ENCODE peak calls at places on chromosome 16, in four cellular contexts. One of them, this sample, is unnamed.

GRCh38 chr16:50859628-50860360 is 117.9 kb downstream of the CYLD start:
- DNase-seq in CD8-positive, alpha-beta T cell: no peak
- DNase-seq in right lobe of liver: no peak
- DNase-seq in A549: no peak
- DNase-seq in this sample: no peak

GRCh38 chr16:15885560-15886001 is 2.8 kb downstream of the CEP20 start:
- DNase-seq in CD8-positive, alpha-beta T cell: no peak
- DNase-seq in right lobe of liver: no peak
- DNase-seq in A549: no peak
- DNase-seq in this sample: no peak

GRCh38 chr16:69501956-69502457 is 63.8 kb upstream of the NFAT5 start:
- DNase-seq in CD8-positive, alpha-beta T cell: no peak
- DNase-seq in right lobe of liver: no peak
- DNase-seq in A549: no peak
- DNase-seq in this sample: no peak

GRCh38 chr16:27972500-27972899 is 91.0 kb downstream of the GSG1L start:
- DNase-seq in CD8-positive, alpha-beta T cell: peak
- DNase-seq in A549: peak
- DNase-seq in right lobe of liver: peak
- DNase-seq in this sample: no peak

GRCh38 chr16:70550082-70550481 is 26.5 kb downstream of the SF3B3 start:
- DNase-seq in A549: no peak
- DNase-seq in CD8-positive, alpha-beta T cell: no peak
- DNase-seq in right lobe of liver: no peak
- DNase-seq in this sample: no peak

GRCh38 chr16:55760665-55761035 is 72.2 kb downstream of the CES1 start:
- DNase-seq in CD8-positive, alpha-beta T cell: no peak
- DNase-seq in A549: no peak
- DNase-seq in right lobe of liver: no peak
- DNase-seq in this sample: no peak

GRCh38 chr16:69838417-69838990 is 76.4 kb downstream of the WWP2 start:
- DNase-seq in CD8-positive, alpha-beta T cell: no peak
- DNase-seq in A549: no peak
- DNase-seq in right lobe of liver: no peak
- DNase-seq in this sample: no peak

GRCh38 chr16:71540-72341 is 690 bp downstream of the RHBDF1 start:
- DNase-seq in CD8-positive, alpha-beta T cell: no peak
- DNase-seq in right lobe of liver: no peak
- DNase-seq in A549: peak
- DNase-seq in this sample: no peak

GRCh38 chr16:53864819-53865491 is 161.0 kb downstream of the FTO start:
- DNase-seq in right lobe of liver: no peak
- DNase-seq in CD8-positive, alpha-beta T cell: no peak
- DNase-seq in A549: peak
- DNase-seq in this sample: no peak

GRCh38 chr16:278863-279366 is 1.5 kb upstream of the ARHGDIG start:
- DNase-seq in CD8-positive, alpha-beta T cell: no peak
- DNase-seq in A549: no peak
- DNase-seq in right lobe of liver: no peak
- DNase-seq in this sample: no peak

GRCh38 chr16:75491876-75492275 is 3.4 kb downstream of the CHST6 start:
- DNase-seq in right lobe of liver: no peak
- DNase-seq in A549: peak
- DNase-seq in CD8-positive, alpha-beta T cell: no peak
- DNase-seq in this sample: no peak
- TF ChIP-seq CTCF in right lobe of liver: no peak
- TF ChIP-seq CTCF in A549: no peak
- TF ChIP-seq CTCF in CD8-positive, alpha-beta T cell: no peak
- TF ChIP-seq CTCF in this sample: peak

DNA sequence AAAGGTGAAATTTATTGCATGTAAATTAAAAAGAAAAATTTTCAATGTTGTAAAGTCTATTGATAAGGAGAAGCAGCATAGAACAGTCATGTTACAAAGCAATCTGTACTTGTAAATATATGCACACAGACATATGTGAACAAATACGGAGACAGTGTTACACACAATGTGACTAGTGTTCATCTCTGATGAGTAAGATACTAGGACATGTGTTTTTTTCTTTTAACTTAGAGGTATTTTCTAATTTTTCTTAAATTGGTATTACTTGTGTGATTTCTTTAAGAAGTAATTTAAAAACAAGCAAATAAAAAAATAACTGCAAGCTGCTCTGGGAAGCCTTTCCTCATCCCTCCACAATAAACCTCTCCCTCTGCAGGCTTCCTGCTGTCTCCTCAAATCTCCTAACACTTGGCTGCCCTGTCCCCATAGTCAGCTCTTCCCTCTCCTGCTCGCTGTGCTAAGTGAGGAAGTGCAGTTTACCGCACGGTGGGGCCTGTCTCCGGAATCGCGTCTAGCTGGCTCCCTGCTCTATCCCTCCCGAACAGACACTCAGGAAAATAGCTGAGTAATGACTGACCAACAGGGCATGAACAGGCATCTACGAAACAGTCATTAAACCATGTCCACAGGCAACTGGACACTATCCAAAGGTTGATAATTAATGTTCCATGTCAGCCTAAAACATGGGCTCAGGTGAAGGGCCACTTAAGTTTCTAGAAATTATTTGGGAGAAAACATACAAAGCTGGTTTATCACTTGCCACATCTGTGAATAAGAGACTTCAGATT is 35.9 kb downstream of the CMTM4 start:
- DNase-seq in A549: peak
- DNase-seq in right lobe of liver: peak
- DNase-seq in CD8-positive, alpha-beta T cell: no peak
- DNase-seq in this sample: no peak
- TF ChIP-seq CTCF in A549: no peak
- TF ChIP-seq CTCF in right lobe of liver: no peak
- TF ChIP-seq CTCF in CD8-positive, alpha-beta T cell: no peak
- TF ChIP-seq CTCF in this sample: peak

GRCh38 chr16:85728879-85729278 is 22.0 kb downstream of the C16orf74 start:
- DNase-seq in A549: no peak
- DNase-seq in right lobe of liver: no peak
- DNase-seq in CD8-positive, alpha-beta T cell: no peak
- DNase-seq in this sample: no peak
- TF ChIP-seq CTCF in A549: no peak
- TF ChIP-seq CTCF in right lobe of liver: no peak
- TF ChIP-seq CTCF in CD8-positive, alpha-beta T cell: no peak
- TF ChIP-seq CTCF in this sample: peak

DNA sequence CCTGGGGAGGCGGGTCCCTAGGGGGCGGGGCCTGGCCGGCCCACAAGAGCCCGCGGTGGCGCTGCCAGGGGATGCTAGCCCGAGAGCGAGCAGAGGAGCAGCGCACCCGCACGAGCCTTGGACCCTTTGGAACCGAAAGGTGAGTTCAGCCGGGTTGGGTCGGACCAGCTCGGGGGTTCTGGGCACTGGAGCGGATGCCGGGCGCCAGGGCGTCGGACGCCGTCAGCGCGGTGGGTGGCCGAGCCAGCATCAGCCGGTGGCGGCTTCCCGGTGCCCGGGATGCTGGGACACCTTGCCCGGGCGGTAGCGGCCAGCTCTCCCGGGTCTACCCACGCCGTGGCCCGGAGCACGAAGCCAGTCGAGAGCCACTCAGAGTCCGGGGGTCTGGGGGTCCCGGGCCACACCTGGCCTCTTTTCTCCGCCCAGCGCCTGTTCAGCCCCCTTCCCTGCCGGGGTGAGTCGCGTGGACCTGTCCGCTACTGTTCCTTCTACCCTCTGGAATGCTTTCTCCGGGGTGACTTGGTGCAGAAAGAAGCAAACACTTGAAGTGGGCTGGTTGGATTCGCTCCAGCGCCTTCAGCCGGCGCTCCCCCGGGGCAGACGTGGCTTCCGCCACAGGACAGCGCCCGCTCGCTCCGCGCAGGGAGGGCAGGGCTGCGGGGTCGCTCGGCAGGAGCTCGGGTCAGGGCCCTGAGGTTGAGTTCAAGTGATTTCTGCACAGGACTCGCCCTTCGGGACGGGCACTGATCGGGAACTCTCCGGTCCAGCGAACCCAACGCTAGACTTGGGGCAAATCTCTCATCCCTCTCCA is at the start of gene SCNN1G:
- DNase-seq in A549: peak
- DNase-seq in CD8-positive, alpha-beta T cell: peak
- DNase-seq in right lobe of liver: no peak
- DNase-seq in this sample: no peak
- TF ChIP-seq CTCF in A549: peak
- TF ChIP-seq CTCF in CD8-positive, alpha-beta T cell: peak
- TF ChIP-seq CTCF in right lobe of liver: no peak
- TF ChIP-seq CTCF in this sample: peak

DNA sequence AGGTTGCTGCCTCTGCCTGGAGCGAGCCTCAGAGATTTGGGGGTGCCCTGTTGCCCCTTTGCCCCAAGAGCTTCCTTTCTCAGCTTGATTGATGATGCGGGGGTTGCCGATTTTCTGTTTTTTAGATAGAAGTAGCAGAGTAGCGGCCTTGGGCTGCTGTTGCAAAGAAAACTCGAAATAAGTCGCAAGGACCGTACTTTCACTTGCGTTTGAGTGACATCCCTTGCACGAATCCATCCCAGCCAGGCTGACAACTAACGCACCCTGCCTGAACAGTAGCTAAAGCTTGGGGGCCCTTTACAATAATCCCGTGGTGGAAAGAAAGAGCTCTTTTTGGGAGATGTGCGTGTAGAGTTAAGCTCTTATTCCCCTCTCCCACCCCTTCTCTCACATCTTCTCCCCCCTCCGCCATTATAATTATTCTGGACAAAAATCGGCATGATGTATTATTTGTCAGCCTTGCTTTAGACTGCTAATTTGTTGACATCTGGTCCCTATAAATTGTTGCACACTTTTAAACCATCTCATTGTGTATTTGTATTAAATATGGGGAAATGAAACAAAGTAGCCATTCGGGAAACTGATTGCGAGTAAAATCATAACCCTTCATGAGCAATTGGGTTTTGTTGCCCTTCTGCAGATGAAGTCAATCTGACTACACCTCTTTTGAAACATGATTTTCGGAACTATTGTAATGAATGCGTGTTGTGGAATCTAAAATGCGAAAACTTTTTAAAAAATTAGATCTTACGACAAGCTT is 898 bp downstream of the USP10 start:
- DNase-seq in A549: peak
- DNase-seq in CD8-positive, alpha-beta T cell: peak
- DNase-seq in right lobe of liver: peak
- DNase-seq in this sample: no peak
- TF ChIP-seq CTCF in A549: no peak
- TF ChIP-seq CTCF in CD8-positive, alpha-beta T cell: no peak
- TF ChIP-seq CTCF in right lobe of liver: no peak
- TF ChIP-seq CTCF in this sample: no peak

DNA sequence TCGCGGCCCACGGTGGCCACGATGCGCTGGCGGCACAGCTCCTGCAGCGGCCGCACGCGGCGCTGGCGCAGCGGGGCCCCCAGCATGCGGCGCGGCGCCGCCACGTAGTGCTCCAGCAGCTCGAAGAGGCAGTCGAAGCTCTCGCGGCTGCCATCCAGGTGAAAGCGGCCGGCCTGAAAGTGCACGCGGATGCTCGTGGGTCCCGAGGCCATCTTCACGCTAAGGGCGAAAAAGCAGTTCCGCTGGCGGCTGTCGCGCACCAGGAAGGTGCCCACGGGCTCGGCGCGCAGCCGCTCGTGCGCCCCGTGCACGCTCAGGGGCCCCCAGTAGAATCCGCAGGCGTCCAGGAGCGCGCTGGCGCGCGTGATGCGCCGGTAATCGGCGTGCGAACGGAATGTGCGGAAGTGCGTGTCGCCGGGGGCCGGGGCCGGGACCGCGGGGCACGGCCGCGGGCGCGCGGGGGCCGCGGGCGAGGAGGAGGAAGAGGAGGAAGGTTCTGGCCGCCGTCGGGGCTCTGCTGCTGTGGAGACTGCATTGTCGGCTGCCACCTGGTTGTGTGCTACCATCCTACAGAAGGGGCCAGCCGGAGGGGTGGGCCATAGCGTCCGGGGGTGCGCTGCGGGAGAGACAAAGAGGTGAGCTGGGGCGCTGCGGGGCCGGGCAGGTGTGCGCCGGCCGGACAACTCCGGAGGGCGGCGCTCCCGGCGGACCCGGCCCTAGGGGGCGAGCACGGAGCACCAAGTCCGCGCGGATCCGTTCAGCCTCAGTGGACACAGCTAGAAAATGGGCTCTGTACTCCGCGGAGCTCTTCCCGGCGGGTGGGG is 879 bp downstream of the SOCS1 start:
- DNase-seq in right lobe of liver: peak
- DNase-seq in CD8-positive, alpha-beta T cell: peak
- DNase-seq in A549: peak
- DNase-seq in this sample: no peak
- TF ChIP-seq CTCF in right lobe of liver: no peak
- TF ChIP-seq CTCF in CD8-positive, alpha-beta T cell: no peak
- TF ChIP-seq CTCF in A549: no peak
- TF ChIP-seq CTCF in this sample: no peak

DNA sequence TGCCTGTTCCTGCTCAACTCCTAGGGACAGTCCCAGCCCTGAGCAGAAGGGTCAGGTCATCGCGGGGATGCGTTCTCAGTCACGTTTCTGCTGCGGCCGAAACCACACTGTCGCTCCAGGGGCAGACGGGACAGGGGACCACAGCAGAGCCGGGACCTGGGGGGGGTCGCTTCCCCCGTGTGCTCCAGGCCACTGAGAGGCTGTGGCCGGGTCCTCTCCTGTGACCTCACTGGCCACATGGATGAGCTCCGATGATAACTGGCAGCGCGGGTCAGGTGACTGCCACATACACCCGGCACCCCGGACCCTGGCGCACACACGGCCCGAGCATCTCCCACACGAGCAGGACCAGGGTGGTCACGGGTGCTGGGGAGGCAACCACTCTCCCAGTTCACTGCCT is 12.8 kb downstream of the GNPTG start:
- DNase-seq in A549: no peak
- DNase-seq in CD8-positive, alpha-beta T cell: no peak
- DNase-seq in right lobe of liver: peak
- DNase-seq in this sample: no peak
- TF ChIP-seq CTCF in A549: no peak
- TF ChIP-seq CTCF in CD8-positive, alpha-beta T cell: no peak
- TF ChIP-seq CTCF in right lobe of liver: no peak
- TF ChIP-seq CTCF in this sample: no peak